ENCODE peak calls at places on chromosomes 5 and 9, in nine cellular contexts. S is NB4; Z is neural crest cell; M is NCI-H1092 treated with DMSO at 0.1 percent for 48 hours; H is endothelial cell; W is activated T-helper 9 cell treated with anti-CD3 and anti-CD28 coated beads, Interleukin-2, amount 50 U/mL, for 16 hours; Q is GM13977; R is stimulated activated CD4-positive, alpha-beta T cell treated with anti-CD3 and anti-CD28 coated beads, Interleukin-4, amount 100 ng/mL, for 4 hours; D is Caco-2. V is an unnamed sample.
A peak's percentile ranks its signal among the peaks of the same experiment; 100 is the strongest.

GRCh38 chr5:142883025-142883424 is 112.8 kb downstream of the ARHGAP26 start:
- DNase-seq in Q (no peak), R (no peak), S (no peak), W (no peak), Z (no peak), H (no peak), D (no peak), M (no peak), V (peak; percentile 67)

GRCh38 chr9:129392093-129392541 is 214.1 kb upstream of the IER5L start:
- DNase-seq in M (no peak), S (no peak), Q (no peak), W (no peak), R (no peak), H (no peak), Z (no peak), D (no peak), V (no peak)

GRCh38 chr9:133163559-133164208 is at the start of gene GBGT1:
- DNase-seq in D (no peak), W (no peak), Z (peak; percentile 62), M (peak; percentile 6), H (peak; percentile 76), S (peak; percentile 92), Q (peak; percentile 69), R (no peak), V (peak; percentile 53)

GRCh38 chr5:147479949-147480348 is 29.9 kb downstream of the DPYSL3 start:
- DNase-seq in W (no peak), Z (no peak), D (no peak), S (no peak), M (no peak), H (no peak), R (no peak), Q (no peak), V (peak; percentile 74)

GRCh38 chr9:21657966-21658667 is 144.3 kb upstream of the MTAP start:
- DNase-seq in Q (no peak), M (no peak), S (no peak), R (no peak), Z (no peak), H (no peak), W (no peak), D (no peak), V (peak; percentile 66)

GRCh38 chr5:10301842-10302610 is 5.7 kb downstream of the CMBL start:
- DNase-seq in Q (no peak), S (no peak), W (no peak), D (no peak), Z (no peak), R (no peak), M (peak; percentile 73), H (no peak), V (no peak)

GRCh38 chr5:53114988-53115387 is 5.4 kb upstream of the MOCS2 start:
- DNase-seq in S (no peak), Z (no peak), R (no peak), D (no peak), H (no peak), M (no peak), W (no peak), Q (no peak), V (peak; percentile 42)

GRCh38 chr9:132283863-132284262 is 70.9 kb downstream of the SETX start:
- DNase-seq in D (no peak), Z (no peak), Q (no peak), H (no peak), S (no peak), R (no peak), W (no peak), M (no peak), V (peak; percentile 45)

GRCh38 chr5:38709678-38710306 is 136.0 kb upstream of the OSMR start:
- DNase-seq in S (no peak), Q (no peak), R (no peak), Z (no peak), D (no peak), H (no peak), M (no peak), W (no peak), V (no peak)

GRCh38 chr5:72688926-72689325 is 127.5 kb upstream of the TNPO1 start:
- DNase-seq in Z (no peak), D (no peak), W (no peak), M (no peak), S (no peak), H (no peak), Q (no peak), R (no peak), V (no peak)

GRCh38 chr5:159240301-159240870 is 22.7 kb upstream of the UBLCP1 start:
- DNase-seq in M (no peak), Q (no peak), W (no peak), H (no peak), D (no peak), R (peak; percentile 24), S (no peak), Z (no peak), V (peak; percentile 25)

GRCh38 chr5:140140435-140140834 is 14.7 kb downstream of the IGIP start:
- DNase-seq in S (no peak), D (no peak), W (no peak), R (no peak), Z (no peak), H (no peak), Q (no peak), M (no peak), V (no peak)

GRCh38 chr9:22990349-22990748 is 543.7 kb downstream of the DMRTA1 start:
- DNase-seq in Q (no peak), D (no peak), Z (no peak), H (no peak), M (no peak), R (no peak), W (no peak), S (no peak), V (no peak)

GRCh38 chr9:24897826-24898225 is 352.1 kb upstream of the IZUMO3 start:
- DNase-seq in D (no peak), S (no peak), M (no peak), W (no peak), H (no peak), R (no peak), Q (no peak), Z (no peak), V (no peak)

GRCh38 chr9:135887585-135888050 is 19.7 kb downstream of the CAMSAP1 start:
- DNase-seq in Q (peak; percentile 63), S (peak; percentile 96), H (no peak), M (no peak), R (peak; percentile 44), Z (no peak), D (no peak), W (peak; percentile 23), V (no peak)